ENCODE peak calls at places on chromosomes 11 and 22, in five cellular contexts. One of them, this sample, is unnamed.

GRCh38 chr11:24093410-24093809 is 403.4 kb upstream of the LUZP2 start:
- DNase-seq in mesendoderm: no peak
- DNase-seq in fibroblast of mammary gland: no peak
- DNase-seq in foreskin fibroblast: no peak
- DNase-seq in tibial nerve: no peak
- DNase-seq in this sample: no peak

GRCh38 chr11:73566422-73566821 is 31.5 kb downstream of the FAM168A start:
- DNase-seq in mesendoderm: no peak
- DNase-seq in fibroblast of mammary gland: peak; percentile 30
- DNase-seq in foreskin fibroblast: no peak
- DNase-seq in tibial nerve: no peak
- DNase-seq in this sample: no peak

GRCh38 chr22:24208012-24208749 is 26.9 kb downstream of the SUSD2 start:
- DNase-seq in mesendoderm: no peak
- DNase-seq in fibroblast of mammary gland: peak; percentile 99
- DNase-seq in foreskin fibroblast: peak; percentile 95
- DNase-seq in tibial nerve: peak; percentile 80
- DNase-seq in this sample: peak; percentile 48

GRCh38 chr11:16791494-16791961 is 53.1 kb downstream of the C11orf58 start:
- DNase-seq in mesendoderm: peak; percentile 22
- DNase-seq in fibroblast of mammary gland: peak; percentile 93
- DNase-seq in foreskin fibroblast: peak; percentile 85
- DNase-seq in tibial nerve: peak; percentile 49
- DNase-seq in this sample: peak; percentile 81

GRCh38 chr11:57515332-57516060 is at the start of gene SLC43A1:
- DNase-seq in mesendoderm: no peak
- DNase-seq in fibroblast of mammary gland: peak; percentile 59
- DNase-seq in foreskin fibroblast: peak; percentile 77
- DNase-seq in tibial nerve: peak; percentile 61
- DNase-seq in this sample: no peak

GRCh38 chr11:75816561-75817239 is 1.7 kb downstream of the UVRAG start:
- DNase-seq in mesendoderm: no peak
- DNase-seq in fibroblast of mammary gland: peak; percentile 16
- DNase-seq in foreskin fibroblast: no peak
- DNase-seq in tibial nerve: no peak
- DNase-seq in this sample: no peak

GRCh38 chr22:45454260-45454659 is 40.8 kb downstream of the RIBC2 start:
- DNase-seq in mesendoderm: no peak
- DNase-seq in fibroblast of mammary gland: peak; percentile 95
- DNase-seq in foreskin fibroblast: peak; percentile 95
- DNase-seq in tibial nerve: peak; percentile 44
- DNase-seq in this sample: peak; percentile 95

GRCh38 chr11:12677131-12677530 is 2.9 kb downstream of the TEAD1 start:
- DNase-seq in mesendoderm: peak; percentile 79
- DNase-seq in fibroblast of mammary gland: peak; percentile 61
- DNase-seq in foreskin fibroblast: peak; percentile 53
- DNase-seq in tibial nerve: no peak
- DNase-seq in this sample: no peak

GRCh38 chr11:76424379-76424778 is 20.4 kb upstream of the EMSY start:
- DNase-seq in mesendoderm: no peak
- DNase-seq in fibroblast of mammary gland: no peak
- DNase-seq in foreskin fibroblast: no peak
- DNase-seq in tibial nerve: no peak
- DNase-seq in this sample: no peak

GRCh38 chr11:69455969-69456368 is 25.5 kb upstream of the LINC01488 start:
- DNase-seq in mesendoderm: no peak
- DNase-seq in fibroblast of mammary gland: no peak
- DNase-seq in foreskin fibroblast: no peak
- DNase-seq in tibial nerve: no peak
- DNase-seq in this sample: no peak

GRCh38 chr11:75202195-75202594 is 38.4 kb upstream of the TPBGL start:
- DNase-seq in mesendoderm: no peak
- DNase-seq in fibroblast of mammary gland: no peak
- DNase-seq in foreskin fibroblast: no peak
- DNase-seq in tibial nerve: no peak
- DNase-seq in this sample: no peak

GRCh38 chr11:122670131-122670530 is 14.6 kb downstream of the UBASH3B start:
- DNase-seq in mesendoderm: no peak
- DNase-seq in fibroblast of mammary gland: no peak
- DNase-seq in foreskin fibroblast: no peak
- DNase-seq in tibial nerve: no peak
- DNase-seq in this sample: no peak

GRCh38 chr22:32558681-32559355 is 84.2 kb downstream of the FBXO7 start:
- DNase-seq in mesendoderm: no peak
- DNase-seq in fibroblast of mammary gland: peak; percentile 88
- DNase-seq in foreskin fibroblast: peak; percentile 65
- DNase-seq in tibial nerve: peak; percentile 55
- DNase-seq in this sample: no peak

GRCh38 chr11:24351179-24351578 is 145.7 kb upstream of the LUZP2 start:
- DNase-seq in mesendoderm: no peak
- DNase-seq in fibroblast of mammary gland: no peak
- DNase-seq in foreskin fibroblast: no peak
- DNase-seq in tibial nerve: no peak
- DNase-seq in this sample: no peak

GRCh38 chr11:9895016-9895415 is 231.1 kb downstream of the SWAP70 start:
- DNase-seq in mesendoderm: no peak
- DNase-seq in fibroblast of mammary gland: peak; percentile 88
- DNase-seq in foreskin fibroblast: peak; percentile 26
- DNase-seq in tibial nerve: no peak
- DNase-seq in this sample: no peak

GRCh38 chr11:120391854-120392253 is 55.6 kb downstream of the ARHGEF12 start:
- DNase-seq in mesendoderm: no peak
- DNase-seq in fibroblast of mammary gland: no peak
- DNase-seq in foreskin fibroblast: no peak
- DNase-seq in tibial nerve: no peak
- DNase-seq in this sample: no peak

GRCh38 chr11:19715373-19715772 is 2.7 kb downstream of the NAV2 start:
- DNase-seq in mesendoderm: no peak
- DNase-seq in fibroblast of mammary gland: peak; percentile 96
- DNase-seq in foreskin fibroblast: peak; percentile 98
- DNase-seq in tibial nerve: no peak
- DNase-seq in this sample: no peak

GRCh38 chr11:1226226-1226961 is 3.5 kb downstream of the MUC5B start:
- DNase-seq in mesendoderm: no peak
- DNase-seq in fibroblast of mammary gland: no peak
- DNase-seq in foreskin fibroblast: no peak
- DNase-seq in tibial nerve: no peak
- DNase-seq in this sample: no peak

GRCh38 chr22:20779014-20779812 is 5.3 kb downstream of the SERPIND1 start:
- DNase-seq in mesendoderm: no peak
- DNase-seq in fibroblast of mammary gland: no peak
- DNase-seq in foreskin fibroblast: no peak
- DNase-seq in tibial nerve: peak; percentile 13
- DNase-seq in this sample: no peak

GRCh38 chr11:79503028-79503427 is 62.2 kb upstream of the TENM4 start:
- DNase-seq in mesendoderm: peak; percentile 78
- DNase-seq in fibroblast of mammary gland: no peak
- DNase-seq in foreskin fibroblast: no peak
- DNase-seq in tibial nerve: no peak
- DNase-seq in this sample: no peak

GRCh38 chr11:95088946-95089619 is 563 bp upstream of the ENDOD1 start:
- DNase-seq in mesendoderm: no peak
- DNase-seq in fibroblast of mammary gland: no peak
- DNase-seq in foreskin fibroblast: no peak
- DNase-seq in tibial nerve: no peak
- DNase-seq in this sample: no peak

GRCh38 chr22:44316393-44317162 is 3.8 kb upstream of the SHISAL1 start:
- DNase-seq in mesendoderm: no peak
- DNase-seq in fibroblast of mammary gland: no peak
- DNase-seq in foreskin fibroblast: no peak
- DNase-seq in tibial nerve: no peak
- DNase-seq in this sample: no peak

GRCh38 chr11:4672470-4672869 is 25.2 kb downstream of the OR51E2 start:
- DNase-seq in mesendoderm: peak; percentile 12
- DNase-seq in fibroblast of mammary gland: no peak
- DNase-seq in foreskin fibroblast: no peak
- DNase-seq in tibial nerve: no peak
- DNase-seq in this sample: no peak

GRCh38 chr11:102205805-102206204 is 95.6 kb downstream of the YAP1 start:
- DNase-seq in mesendoderm: no peak
- DNase-seq in fibroblast of mammary gland: no peak
- DNase-seq in foreskin fibroblast: no peak
- DNase-seq in tibial nerve: no peak
- DNase-seq in this sample: no peak

GRCh38 chr11:17805873-17806272 is 71.3 kb downstream of the KCNC1 start:
- DNase-seq in mesendoderm: no peak
- DNase-seq in fibroblast of mammary gland: no peak
- DNase-seq in foreskin fibroblast: no peak
- DNase-seq in tibial nerve: no peak
- DNase-seq in this sample: no peak

GRCh38 chr11:113305440-113306336 is 8.7 kb upstream of the TTC12 start:
- DNase-seq in mesendoderm: peak; percentile 73
- DNase-seq in fibroblast of mammary gland: peak; percentile 64
- DNase-seq in foreskin fibroblast: peak; percentile 58
- DNase-seq in tibial nerve: peak; percentile 73
- DNase-seq in this sample: peak; percentile 19

DNA sequence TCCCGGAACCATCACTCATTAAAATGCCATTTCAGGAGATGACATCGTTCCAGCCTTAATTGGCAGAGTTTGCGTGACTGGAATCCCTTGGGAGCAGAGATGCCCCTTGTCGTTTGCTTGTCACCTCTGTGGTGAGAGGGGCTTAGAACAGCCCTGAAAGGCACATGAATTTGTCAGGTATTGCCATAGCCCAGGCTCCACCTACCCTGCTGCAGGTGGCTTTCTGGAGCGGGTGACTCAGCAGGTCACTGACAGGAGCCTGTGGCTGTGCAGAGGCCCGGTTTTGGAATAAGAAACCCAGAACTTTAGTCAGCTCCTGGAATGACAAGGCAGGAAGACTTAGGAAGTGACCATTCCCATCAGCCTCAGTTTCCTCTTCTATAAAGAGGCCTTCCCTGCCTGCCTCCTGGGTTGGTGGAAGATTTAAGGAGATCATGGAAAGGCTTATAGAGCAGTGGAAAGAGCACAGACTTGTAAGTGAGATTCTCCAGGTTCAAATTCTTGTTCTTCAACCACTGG is 539.7 kb downstream of the INSC start:
- DNase-seq in mesendoderm: no peak
- DNase-seq in fibroblast of mammary gland: no peak
- DNase-seq in foreskin fibroblast: no peak
- DNase-seq in tibial nerve: no peak
- DNase-seq in this sample: no peak
- H3K4me3 ChIP-seq in mesendoderm: no peak overlapping the region
- H3K4me3 ChIP-seq in fibroblast of mammary gland: no peak overlapping the region
- H3K4me3 ChIP-seq in foreskin fibroblast: no peak overlapping the region
- H3K4me3 ChIP-seq in tibial nerve: no peak overlapping the region
- H3K4me3 ChIP-seq in this sample: no peak overlapping the region

GRCh38 chr11:44593194-44593593 is 27.7 kb downstream of the CD82 start:
- DNase-seq in mesendoderm: no peak
- DNase-seq in fibroblast of mammary gland: no peak
- DNase-seq in foreskin fibroblast: no peak
- DNase-seq in tibial nerve: no peak
- DNase-seq in this sample: no peak
- H3K4me3 ChIP-seq in mesendoderm: no peak overlapping the region
- H3K4me3 ChIP-seq in fibroblast of mammary gland: no peak overlapping the region
- H3K4me3 ChIP-seq in foreskin fibroblast: no peak overlapping the region
- H3K4me3 ChIP-seq in tibial nerve: no peak overlapping the region
- H3K4me3 ChIP-seq in this sample: no peak overlapping the region

GRCh38 chr22:39627208-39627607 is 56.7 kb downstream of the CACNA1I start:
- DNase-seq in mesendoderm: no peak
- DNase-seq in fibroblast of mammary gland: no peak
- DNase-seq in foreskin fibroblast: no peak
- DNase-seq in tibial nerve: no peak
- DNase-seq in this sample: no peak
- H3K4me3 ChIP-seq in mesendoderm: no peak overlapping the region
- H3K4me3 ChIP-seq in fibroblast of mammary gland: no peak overlapping the region
- H3K4me3 ChIP-seq in foreskin fibroblast: no peak overlapping the region
- H3K4me3 ChIP-seq in tibial nerve: no peak overlapping the region
- H3K4me3 ChIP-seq in this sample: no peak overlapping the region

GRCh38 chr11:27696961-27697360 is 3.3 kb downstream of the BDNF start:
- DNase-seq in mesendoderm: no peak
- DNase-seq in fibroblast of mammary gland: no peak
- DNase-seq in foreskin fibroblast: no peak
- DNase-seq in tibial nerve: no peak
- DNase-seq in this sample: no peak
- H3K4me3 ChIP-seq in mesendoderm: no peak overlapping the region
- H3K4me3 ChIP-seq in fibroblast of mammary gland: no peak overlapping the region
- H3K4me3 ChIP-seq in foreskin fibroblast: peak overlapping the region; percentile 95
- H3K4me3 ChIP-seq in tibial nerve: no peak overlapping the region
- H3K4me3 ChIP-seq in this sample: peak overlapping the region; percentile 96

DNA sequence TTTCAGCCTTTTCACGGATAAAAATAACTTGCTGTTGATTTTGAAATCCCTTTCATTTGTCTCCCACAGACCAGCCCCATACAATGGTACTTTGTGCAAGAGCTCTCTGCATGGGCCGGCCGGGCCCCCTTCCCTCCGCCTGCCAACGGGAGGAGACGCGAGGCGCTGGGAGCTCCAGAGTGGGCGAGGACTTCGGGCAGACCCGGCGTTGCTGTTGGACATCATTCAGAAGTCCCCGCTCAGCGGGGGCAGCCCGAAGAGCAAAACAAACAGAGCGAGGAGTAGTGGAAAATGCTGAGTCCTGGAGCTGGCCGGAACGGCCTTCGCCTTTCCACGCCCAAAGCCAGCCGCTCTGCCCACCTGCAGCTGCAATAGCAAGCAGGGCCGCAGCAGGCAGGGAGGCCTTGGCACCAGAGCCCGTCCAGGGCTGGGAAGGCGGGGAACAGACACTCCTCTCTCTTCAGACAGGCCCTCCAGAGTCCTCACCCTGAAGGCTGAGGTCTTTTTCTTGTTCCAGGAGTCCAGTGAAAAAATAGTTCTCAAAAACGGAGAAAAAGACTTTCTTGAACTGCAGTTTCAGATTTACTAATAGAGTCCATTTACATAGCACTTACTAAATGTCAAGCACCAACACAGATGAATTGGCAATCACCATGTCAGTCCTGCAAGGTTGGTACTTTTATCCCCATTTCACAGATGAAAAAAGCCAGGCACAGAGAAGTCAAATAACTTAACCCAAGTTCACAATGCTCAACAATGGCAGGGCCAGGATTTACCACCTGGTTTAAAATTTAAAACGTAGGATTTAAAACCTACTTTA is 135.5 kb downstream of the ETS1 start:
- DNase-seq in mesendoderm: no peak
- DNase-seq in fibroblast of mammary gland: peak; percentile 54
- DNase-seq in foreskin fibroblast: no peak
- DNase-seq in tibial nerve: peak; percentile 47
- DNase-seq in this sample: no peak
- H3K4me3 ChIP-seq in mesendoderm: no peak overlapping the region
- H3K4me3 ChIP-seq in fibroblast of mammary gland: no peak overlapping the region
- H3K4me3 ChIP-seq in foreskin fibroblast: peak overlapping the region; percentile 5
- H3K4me3 ChIP-seq in tibial nerve: peak overlapping the region; percentile 12
- H3K4me3 ChIP-seq in this sample: no peak overlapping the region

DNA sequence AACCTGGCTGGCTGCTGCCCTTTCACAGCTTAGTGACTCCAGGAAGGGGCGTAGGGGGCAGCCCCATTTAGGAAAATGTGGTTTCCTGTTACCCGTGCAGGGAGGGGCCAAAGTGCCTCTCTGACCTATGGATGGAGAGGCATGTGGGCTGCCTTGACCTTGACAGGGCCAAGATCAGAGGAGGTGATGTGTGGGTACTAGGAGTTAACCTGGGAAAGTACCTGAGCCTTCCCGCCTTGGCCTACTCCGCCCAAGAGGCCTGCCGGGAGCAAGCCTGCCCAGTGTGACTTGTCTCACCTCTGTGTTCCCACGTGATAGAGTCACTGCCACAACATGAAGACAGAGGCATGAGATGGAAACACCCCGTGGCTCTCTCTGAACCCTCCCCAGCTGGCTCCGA is 33.4 kb downstream of the GRAMD4 start:
- DNase-seq in mesendoderm: no peak
- DNase-seq in fibroblast of mammary gland: no peak
- DNase-seq in foreskin fibroblast: no peak
- DNase-seq in tibial nerve: no peak
- DNase-seq in this sample: no peak
- H3K4me3 ChIP-seq in mesendoderm: no peak overlapping the region
- H3K4me3 ChIP-seq in fibroblast of mammary gland: no peak overlapping the region
- H3K4me3 ChIP-seq in foreskin fibroblast: no peak overlapping the region
- H3K4me3 ChIP-seq in tibial nerve: no peak overlapping the region
- H3K4me3 ChIP-seq in this sample: no peak overlapping the region

This sample was measured in HFF-Myc.